ENCODE peak calls at places on chromosomes 12 and 14, in four cellular contexts. V, S, F and X are unnamed samples.

GRCh38 chr12:81722004-81722403 is 37.1 kb downstream of the PPFIA2 start:
- DNase-seq in V (peak; percentile 7), S (no peak), F (no peak), X (no peak)

GRCh38 chr14:64733321-64733720 is 29.1 kb downstream of the PLEKHG3 start:
- DNase-seq in V (no peak), S (no peak), F (no peak), X (no peak)

GRCh38 chr12:123449103-123449736 is 8.7 kb upstream of the SNRNP35 start:
- DNase-seq in V (no peak), S (no peak), F (no peak), X (no peak)

GRCh38 chr12:116601524-116601923 is 42.3 kb downstream of the MAP1LC3B2 start:
- DNase-seq in V (no peak), S (no peak), F (no peak), X (no peak)

GRCh38 chr14:33584698-33585097 is 366.2 kb downstream of the EGLN3 start:
- DNase-seq in V (no peak), S (no peak), F (no peak), X (no peak)

GRCh38 chr12:104282109-104282508 is 21.4 kb upstream of the EID3 start:
- DNase-seq in V (peak; percentile 53), S (no peak), F (no peak), X (no peak)

GRCh38 chr12:57630891-57631433 is 2.0 kb downstream of the B4GALNT1 start:
- DNase-seq in V (no peak), S (no peak), F (no peak), X (no peak)

GRCh38 chr12:63918788-63919300 is 74.3 kb downstream of the SRGAP1 start:
- DNase-seq in V (peak; percentile 91), S (no peak), F (no peak), X (no peak)

GRCh38 chr12:46269429-46270241 is 792 bp upstream of the SLC38A1 start:
- DNase-seq in V (no peak), S (peak; percentile 76), F (no peak), X (no peak)

GRCh38 chr14:89965839-89966238 is 10.1 kb downstream of the TDP1 start:
- DNase-seq in V (no peak), S (no peak), F (no peak), X (no peak)

GRCh38 chr12:119202121-119202527 is 23.4 kb downstream of the HSPB8 start:
- DNase-seq in V (no peak), S (no peak), F (no peak), X (no peak)

GRCh38 chr12:946212-946611 is 3.3 kb downstream of the RAD52 start:
- DNase-seq in V (no peak), S (no peak), F (no peak), X (no peak)

GRCh38 chr14:89427426-89428162 is 10.6 kb upstream of the FOXN3 start:
- DNase-seq in V (no peak), S (no peak), F (no peak), X (no peak)

GRCh38 chr14:41607119-41607785 is 576 bp downstream of the LRFN5 start:
- DNase-seq in V (peak; percentile 56), S (no peak), F (peak; percentile 6), X (no peak)

GRCh38 chr12:102169922-102170698 is 27.5 kb downstream of the PMCH start:
- DNase-seq in V (peak; percentile 32), S (peak; percentile 10), F (no peak), X (no peak)

GRCh38 chr12:114636723-114637480 is 47.1 kb downstream of the TBX3 start:
- DNase-seq in V (peak; percentile 19), S (no peak), F (no peak), X (no peak)

GRCh38 chr14:49418789-49419188 is 167.4 kb downstream of the RPS29 start:
- DNase-seq in V (no peak), S (no peak), F (no peak), X (no peak)

GRCh38 chr14:56244138-56244789 is 126.1 kb downstream of the PELI2 start:
- DNase-seq in V (peak; percentile 82), S (no peak), F (no peak), X (no peak)

GRCh38 chr14:56324831-56325230 is 206.6 kb downstream of the PELI2 start:
- DNase-seq in V (peak; percentile 18), S (no peak), F (no peak), X (no peak)

GRCh38 chr12:89671469-89671868 is 37.2 kb downstream of the ATP2B1 start:
- DNase-seq in V (peak; percentile 80), S (no peak), F (no peak), X (no peak)

GRCh38 chr12:41188058-41188840 is at the start of gene PDZRN4:
- DNase-seq in V (no peak), S (no peak), F (peak; percentile 20), X (no peak)

GRCh38 chr12:100077367-100077766 is 65.3 kb downstream of the BLTP3B start:
- DNase-seq in V (no peak), S (no peak), F (no peak), X (no peak)

GRCh38 chr12:59615392-59616165 is 19.8 kb downstream of the SLC16A7 start:
- DNase-seq in V (no peak), S (no peak), F (no peak), X (no peak)

GRCh38 chr12:122094735-122095561 is 16.4 kb downstream of the MLXIP start:
- DNase-seq in V (peak; percentile 38), S (no peak), F (no peak), X (no peak)

GRCh38 chr12:74889563-74890236 is 319.9 kb downstream of the KCNC2 start:
- DNase-seq in V (peak; percentile 57), S (no peak), F (no peak), X (no peak)

GRCh38 chr12:11347810-11348209 is 37.6 kb upstream of the PRB4 start:
- DNase-seq in V (no peak), S (no peak), F (no peak), X (no peak)

GRCh38 chr12:69616025-69616424 is 5.3 kb upstream of the LRRC10 start:
- DNase-seq in V (no peak), S (no peak), F (no peak), X (no peak)

GRCh38 chr14:64337901-64338615 is 43.9 kb upstream of the ESR2 start:
- DNase-seq in V (peak; percentile 62), S (no peak), F (no peak), X (no peak)

GRCh38 chr14:45089813-45090212 is 5.9 kb downstream of the PRPF39 start:
- DNase-seq in V (peak; percentile 40), S (no peak), F (no peak), X (no peak)

GRCh38 chr12:80627773-80628172 is 79.7 kb upstream of the MYF6 start:
- DNase-seq in V (peak; percentile 92), S (no peak), F (no peak), X (no peak)

GRCh38 chr12:97006585-97006984 is 99.5 kb downstream of the NEDD1 start:
- DNase-seq in V (no peak), S (no peak), F (no peak), X (no peak)

GRCh38 chr12:123734268-123734667 is 22.1 kb downstream of the ATP6V0A2 start:
- DNase-seq in V (no peak), S (no peak), F (no peak), X (no peak)

GRCh38 chr12:56955631-56956256 is 1.7 kb downstream of the RDH16 start:
- DNase-seq in V (no peak), S (no peak), F (no peak), X (no peak)

GRCh38 chr14:82113710-82114109 is 580.1 kb upstream of the SEL1L start:
- DNase-seq in V (no peak), S (no peak), F (no peak), X (no peak)

GRCh38 chr12:11092128-11092527 is at the start of gene TAS2R43:
- DNase-seq in V (no peak), S (no peak), F (no peak), X (no peak)

GRCh38 chr12:43776498-43776897 is 17.7 kb downstream of the IRAK4 start:
- DNase-seq in V (peak; percentile 32), S (peak; percentile 19), F (no peak), X (no peak)

GRCh38 chr12:71694099-71694820 is 8.4 kb downstream of the TMEM19 start:
- DNase-seq in V (no peak), S (no peak), F (no peak), X (no peak)